ENCODE peak calls at places on chromosomes 4 and X, in ten cellular contexts. W, T, H, Z, L, F, C, X, A and G are unnamed samples.

GRCh38 chrX:78024349-78025108 is 55.1 kb upstream of the PGAM4 start:
- DNase-seq in W (no peak), T (no peak), H (peak; percentile 68), Z (peak; percentile 15), L (peak; percentile 17), F (peak; percentile 45), C (peak; percentile 23), X (no peak), A (peak; percentile 17), G (peak; percentile 5)

GRCh38 chr4:153228512-153229145 is 24.4 kb downstream of the TRIM2 start:
- DNase-seq in W (no peak), T (no peak), H (no peak), Z (no peak), L (no peak), F (no peak), C (no peak), X (no peak), A (no peak), G (no peak)

GRCh38 chr4:102564399-102564921 is 63.3 kb downstream of the NFKB1 start:
- DNase-seq in W (no peak), T (no peak), H (no peak), Z (no peak), L (peak; percentile 57), F (no peak), C (peak; percentile 90), X (no peak), A (no peak), G (no peak)

GRCh38 chr4:2935762-2936743 is 27.2 kb downstream of the NOP14 start:
- DNase-seq in W (no peak), T (peak; percentile 15), H (peak; percentile 47), Z (no peak), L (peak; percentile 78), F (no peak), C (peak; percentile 94), X (peak; percentile 54), A (no peak), G (no peak)

GRCh38 chr4:54731552-54731951 is 73.8 kb downstream of the KIT start:
- DNase-seq in W (no peak), T (no peak), H (no peak), Z (no peak), L (no peak), F (no peak), C (no peak), X (no peak), A (no peak), G (no peak)

GRCh38 chr4:140085062-140085622 is 68.8 kb downstream of the MAML3 start:
- DNase-seq in W (no peak), T (no peak), H (no peak), Z (no peak), L (no peak), F (no peak), C (no peak), X (no peak), A (no peak), G (peak; percentile 94)

GRCh38 chr4:2059726-2060577 is 825 bp downstream of the NAT8L start:
- DNase-seq in W (no peak), T (no peak), H (no peak), Z (peak; percentile 51), L (no peak), F (no peak), C (no peak), X (no peak), A (peak; percentile 10), G (no peak)

GRCh38 chr4:138255917-138256597 is 13.9 kb upstream of the SLC7A11 start:
- DNase-seq in W (no peak), T (no peak), H (no peak), Z (no peak), L (no peak), F (no peak), C (no peak), X (no peak), A (no peak), G (no peak)

GRCh38 chr4:41044165-41044564 is 170.2 kb downstream of the APBB2 start:
- DNase-seq in W (no peak), T (no peak), H (no peak), Z (no peak), L (no peak), F (no peak), C (no peak), X (no peak), A (no peak), G (no peak)

GRCh38 chrX:57951666-57952319 is 41.5 kb upstream of the ZXDA start:
- DNase-seq in W (no peak), T (no peak), H (no peak), Z (no peak), L (no peak), F (no peak), C (no peak), X (no peak), A (no peak), G (no peak)

GRCh38 chr4:89800527-89801103 is 36.3 kb downstream of the SNCA start:
- DNase-seq in W (no peak), T (no peak), H (no peak), Z (peak; percentile 21), L (no peak), F (no peak), C (peak; percentile 62), X (no peak), A (no peak), G (no peak)

GRCh38 chrX:139194571-139195280 is 335.8 kb upstream of the F9 start:
- DNase-seq in W (peak; percentile 55), T (no peak), H (peak; percentile 76), Z (no peak), L (no peak), F (no peak), C (peak; percentile 37), X (no peak), A (no peak), G (peak; percentile 64)

GRCh38 chr4:71593306-71593705 is 190.6 kb downstream of the GC start:
- DNase-seq in W (no peak), T (no peak), H (no peak), Z (no peak), L (no peak), F (no peak), C (no peak), X (no peak), A (no peak), G (no peak)

GRCh38 chrX:150366951-150367545 is 3.9 kb downstream of the MAMLD1 start:
- DNase-seq in W (no peak), T (no peak), H (no peak), Z (peak; percentile 50), L (no peak), F (no peak), C (peak; percentile 54), X (no peak), A (no peak), G (no peak)

GRCh38 chr4:138891610-138892009 is 124.0 kb upstream of the NOCT start:
- DNase-seq in W (no peak), T (no peak), H (no peak), Z (peak; percentile 48), L (no peak), F (no peak), C (no peak), X (no peak), A (peak; percentile 68), G (peak; percentile 28)

GRCh38 chr4:74223801-74224200 is 65.9 kb downstream of the MTHFD2L start:
- DNase-seq in W (no peak), T (no peak), H (no peak), Z (peak; percentile 36), L (no peak), F (no peak), C (peak; percentile 71), X (no peak), A (no peak), G (no peak)

GRCh38 chr4:6206771-6207290 is 6.5 kb upstream of the JAKMIP1 start:
- DNase-seq in W (peak; percentile 35), T (no peak), H (no peak), Z (no peak), L (no peak), F (no peak), C (no peak), X (no peak), A (no peak), G (no peak)

GRCh38 chr4:85734446-85734845 is 259.5 kb downstream of the ARHGAP24 start:
- DNase-seq in W (no peak), T (no peak), H (no peak), Z (no peak), L (no peak), F (no peak), C (peak; percentile 19), X (no peak), A (no peak), G (no peak)

GRCh38 chrX:149037301-149037700 is 467.8 kb downstream of the IDS start:
- DNase-seq in W (no peak), T (no peak), H (no peak), Z (no peak), L (no peak), F (no peak), C (no peak), X (no peak), A (no peak), G (no peak)

GRCh38 chr4:168856312-168856711 is 153.7 kb downstream of the CBR4 start:
- DNase-seq in W (no peak), T (no peak), H (no peak), Z (peak; percentile 62), L (no peak), F (no peak), C (peak; percentile 74), X (no peak), A (no peak), G (peak; percentile 65)